ENCODE peak calls at places on chromosomes 11 and 22, in seven cellular contexts. One of them, this sample, is unnamed.

GRCh38 chr11:69551963-69552362 is 70.5 kb downstream of the LINC01488 start:
- DNase-seq in fibroblast of mammary gland: no peak
- DNase-seq in lung: no peak
- DNase-seq in WERI-Rb-1: no peak
- DNase-seq in AG04449: no peak
- DNase-seq in fibroblast of villous mesenchyme: no peak
- DNase-seq in adrenal gland: no peak
- DNase-seq in this sample: no peak

GRCh38 chr11:130203766-130204702 is 44.5 kb downstream of the ST14 start:
- DNase-seq in fibroblast of mammary gland: no peak
- DNase-seq in lung: no peak
- DNase-seq in WERI-Rb-1: no peak
- DNase-seq in AG04449: no peak
- DNase-seq in fibroblast of villous mesenchyme: no peak
- DNase-seq in adrenal gland: no peak
- DNase-seq in this sample: no peak

GRCh38 chr11:70807195-70807543 is 408.8 kb downstream of the CTTN start:
- DNase-seq in fibroblast of mammary gland: no peak
- DNase-seq in lung: no peak
- DNase-seq in WERI-Rb-1: no peak
- DNase-seq in AG04449: no peak
- DNase-seq in fibroblast of villous mesenchyme: no peak
- DNase-seq in adrenal gland: no peak
- DNase-seq in this sample: no peak

GRCh38 chr22:36291831-36292740 is 39.2 kb downstream of the APOL1 start:
- DNase-seq in fibroblast of mammary gland: no peak
- DNase-seq in lung: no peak
- DNase-seq in WERI-Rb-1: no peak
- DNase-seq in AG04449: no peak
- DNase-seq in fibroblast of villous mesenchyme: no peak
- DNase-seq in adrenal gland: no peak
- DNase-seq in this sample: no peak

GRCh38 chr11:125276635-125277008 is 112.1 kb downstream of the PKNOX2 start:
- DNase-seq in fibroblast of mammary gland: no peak
- DNase-seq in lung: no peak
- DNase-seq in WERI-Rb-1: no peak
- DNase-seq in AG04449: no peak
- DNase-seq in fibroblast of villous mesenchyme: no peak
- DNase-seq in adrenal gland: no peak
- DNase-seq in this sample: no peak

GRCh38 chr11:33552756-33553155 is 147.9 kb downstream of the C11orf91 start:
- DNase-seq in fibroblast of mammary gland: no peak
- DNase-seq in lung: no peak
- DNase-seq in WERI-Rb-1: no peak
- DNase-seq in AG04449: no peak
- DNase-seq in fibroblast of villous mesenchyme: no peak
- DNase-seq in adrenal gland: no peak
- DNase-seq in this sample: no peak

GRCh38 chr22:37753746-37754145 is 54.0 kb upstream of the GCAT start:
- DNase-seq in fibroblast of mammary gland: no peak
- DNase-seq in lung: no peak
- DNase-seq in WERI-Rb-1: no peak
- DNase-seq in AG04449: no peak
- DNase-seq in fibroblast of villous mesenchyme: no peak
- DNase-seq in adrenal gland: no peak
- DNase-seq in this sample: no peak

GRCh38 chr11:31657091-31657490 is 147.5 kb downstream of the ELP4 start:
- DNase-seq in fibroblast of mammary gland: no peak
- DNase-seq in lung: no peak
- DNase-seq in WERI-Rb-1: no peak
- DNase-seq in AG04449: no peak
- DNase-seq in fibroblast of villous mesenchyme: no peak
- DNase-seq in adrenal gland: no peak
- DNase-seq in this sample: no peak

GRCh38 chr11:73239111-73239521 is 21.0 kb downstream of the P2RY2 start:
- DNase-seq in fibroblast of mammary gland: no peak
- DNase-seq in lung: no peak
- DNase-seq in WERI-Rb-1: no peak
- DNase-seq in AG04449: no peak
- DNase-seq in fibroblast of villous mesenchyme: no peak
- DNase-seq in adrenal gland: no peak
- DNase-seq in this sample: no peak

GRCh38 chr22:41267958-41268357 is 18.0 kb downstream of the RANGAP1 start:
- DNase-seq in fibroblast of mammary gland: no peak
- DNase-seq in lung: no peak
- DNase-seq in WERI-Rb-1: no peak
- DNase-seq in AG04449: no peak
- DNase-seq in fibroblast of villous mesenchyme: no peak
- DNase-seq in adrenal gland: no peak
- DNase-seq in this sample: no peak

GRCh38 chr11:66639066-66639813 is 737 bp downstream of the RBM4 start:
- DNase-seq in fibroblast of mammary gland: peak; percentile 43
- DNase-seq in lung: no peak
- DNase-seq in WERI-Rb-1: no peak
- DNase-seq in AG04449: no peak
- DNase-seq in fibroblast of villous mesenchyme: peak; percentile 55
- DNase-seq in adrenal gland: peak; percentile 42
- DNase-seq in this sample: no peak

GRCh38 chr11:9231848-9232177 is 33.3 kb downstream of the DENND5A start:
- DNase-seq in fibroblast of mammary gland: peak; percentile 55
- DNase-seq in lung: no peak
- DNase-seq in WERI-Rb-1: no peak
- DNase-seq in AG04449: no peak
- DNase-seq in fibroblast of villous mesenchyme: peak; percentile 75
- DNase-seq in adrenal gland: peak; percentile 22
- DNase-seq in this sample: no peak

GRCh38 chr11:61846351-61846750 is 18.3 kb downstream of the FADS2 start:
- DNase-seq in fibroblast of mammary gland: no peak
- DNase-seq in lung: no peak
- DNase-seq in WERI-Rb-1: no peak
- DNase-seq in AG04449: no peak
- DNase-seq in fibroblast of villous mesenchyme: no peak
- DNase-seq in adrenal gland: no peak
- DNase-seq in this sample: no peak

GRCh38 chr22:23119492-23120414 is 22.0 kb downstream of the RSPH14 start:
- DNase-seq in fibroblast of mammary gland: no peak
- DNase-seq in lung: no peak
- DNase-seq in WERI-Rb-1: no peak
- DNase-seq in AG04449: no peak
- DNase-seq in fibroblast of villous mesenchyme: no peak
- DNase-seq in adrenal gland: no peak
- DNase-seq in this sample: no peak

GRCh38 chr22:37822079-37822833 is 926 bp upstream of the GALR3 start:
- DNase-seq in fibroblast of mammary gland: no peak
- DNase-seq in lung: no peak
- DNase-seq in WERI-Rb-1: no peak
- DNase-seq in AG04449: no peak
- DNase-seq in fibroblast of villous mesenchyme: no peak
- DNase-seq in adrenal gland: no peak
- DNase-seq in this sample: peak; percentile 5

GRCh38 chr11:101127699-101128570 is 1.7 kb downstream of the PGR start:
- DNase-seq in fibroblast of mammary gland: no peak
- DNase-seq in lung: peak; percentile 28
- DNase-seq in WERI-Rb-1: peak; percentile 23
- DNase-seq in AG04449: no peak
- DNase-seq in fibroblast of villous mesenchyme: peak; percentile 10
- DNase-seq in adrenal gland: peak; percentile 33
- DNase-seq in this sample: no peak

DNA sequence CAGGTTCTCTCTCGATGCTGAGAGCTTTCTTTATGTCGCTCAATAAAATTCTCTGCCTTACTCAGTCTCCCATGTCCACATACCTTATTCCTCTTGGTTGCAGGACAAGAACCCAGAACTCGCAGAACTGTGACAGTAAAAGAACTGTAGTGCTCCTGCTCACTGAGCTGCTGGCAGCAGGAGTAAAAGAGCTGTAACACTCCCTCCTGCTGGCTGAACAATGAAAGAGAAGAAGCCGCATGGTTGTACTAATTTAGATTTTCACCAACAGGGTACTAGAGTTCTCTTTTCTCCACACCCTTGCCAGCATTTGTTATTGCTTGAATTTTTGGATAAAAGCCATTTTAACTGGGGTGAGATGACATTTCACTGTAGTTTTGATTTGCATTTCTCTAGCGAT is 433.2 kb downstream of the GUCY1A2 start:
- DNase-seq in fibroblast of mammary gland: peak; percentile 59
- DNase-seq in lung: no peak
- DNase-seq in WERI-Rb-1: peak; percentile 34
- DNase-seq in AG04449: peak; percentile 1
- DNase-seq in fibroblast of villous mesenchyme: peak; percentile 59
- DNase-seq in adrenal gland: no peak
- DNase-seq in this sample: no peak
- TF ChIP-seq CTCF in fibroblast of mammary gland: peak; percentile 52
- TF ChIP-seq CTCF in lung: no peak
- TF ChIP-seq CTCF in WERI-Rb-1: peak; percentile 62
- TF ChIP-seq CTCF in AG04449: peak; percentile 40
- TF ChIP-seq CTCF in fibroblast of villous mesenchyme: peak; percentile 72
- TF ChIP-seq CTCF in adrenal gland: peak; percentile 28
- TF ChIP-seq CTCF in this sample: peak; percentile 38

DNA sequence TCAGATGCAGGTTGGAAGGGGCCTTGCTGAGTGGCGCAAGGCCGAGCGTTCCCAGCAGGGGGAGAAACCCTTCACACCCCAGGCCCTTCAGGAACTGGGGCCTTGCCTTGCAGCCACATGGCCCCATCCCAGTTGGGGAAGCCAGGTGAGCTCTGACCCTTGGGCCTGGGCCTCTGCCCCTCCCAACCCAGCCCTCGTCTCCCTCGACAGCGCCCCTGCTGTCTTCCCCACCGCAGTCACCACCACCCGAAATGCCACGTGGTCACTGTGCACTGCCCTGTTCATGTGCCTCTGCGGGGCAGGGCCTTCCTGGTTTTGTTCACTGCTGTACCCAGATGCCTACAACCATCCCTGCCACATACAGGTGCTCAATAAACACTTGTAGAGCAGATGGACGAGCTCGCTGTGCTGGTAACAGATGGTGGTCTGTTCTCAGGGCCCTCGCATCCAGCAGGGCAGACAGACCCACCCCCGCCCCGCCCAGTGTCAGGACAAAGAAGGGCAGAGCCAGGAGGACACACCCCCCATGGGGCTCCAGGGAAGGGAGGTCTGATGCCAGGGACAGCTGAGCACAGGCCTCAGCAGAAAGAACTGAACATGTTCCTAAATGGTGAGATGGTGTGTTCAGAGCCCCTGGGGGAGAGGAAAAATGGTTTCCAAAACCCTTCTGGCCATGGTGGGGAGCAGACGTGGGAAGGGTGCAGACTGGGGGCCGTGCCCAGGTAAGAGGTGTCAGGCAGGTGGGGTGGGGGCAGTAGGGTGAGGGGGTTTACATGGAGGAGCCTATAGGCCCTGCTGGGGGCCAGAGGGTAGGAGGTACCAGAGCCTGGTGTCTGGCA is 3.7 kb downstream of the POLR2L start:
- DNase-seq in fibroblast of mammary gland: no peak
- DNase-seq in lung: no peak
- DNase-seq in WERI-Rb-1: peak; percentile 88
- DNase-seq in AG04449: no peak
- DNase-seq in fibroblast of villous mesenchyme: no peak
- DNase-seq in adrenal gland: no peak
- DNase-seq in this sample: no peak
- TF ChIP-seq CTCF in fibroblast of mammary gland: peak; percentile 31
- TF ChIP-seq CTCF in lung: no peak
- TF ChIP-seq CTCF in WERI-Rb-1: peak; percentile 70
- TF ChIP-seq CTCF in AG04449: peak; percentile 42
- TF ChIP-seq CTCF in fibroblast of villous mesenchyme: peak; percentile 28
- TF ChIP-seq CTCF in adrenal gland: no peak
- TF ChIP-seq CTCF in this sample: peak; percentile 6

DNA sequence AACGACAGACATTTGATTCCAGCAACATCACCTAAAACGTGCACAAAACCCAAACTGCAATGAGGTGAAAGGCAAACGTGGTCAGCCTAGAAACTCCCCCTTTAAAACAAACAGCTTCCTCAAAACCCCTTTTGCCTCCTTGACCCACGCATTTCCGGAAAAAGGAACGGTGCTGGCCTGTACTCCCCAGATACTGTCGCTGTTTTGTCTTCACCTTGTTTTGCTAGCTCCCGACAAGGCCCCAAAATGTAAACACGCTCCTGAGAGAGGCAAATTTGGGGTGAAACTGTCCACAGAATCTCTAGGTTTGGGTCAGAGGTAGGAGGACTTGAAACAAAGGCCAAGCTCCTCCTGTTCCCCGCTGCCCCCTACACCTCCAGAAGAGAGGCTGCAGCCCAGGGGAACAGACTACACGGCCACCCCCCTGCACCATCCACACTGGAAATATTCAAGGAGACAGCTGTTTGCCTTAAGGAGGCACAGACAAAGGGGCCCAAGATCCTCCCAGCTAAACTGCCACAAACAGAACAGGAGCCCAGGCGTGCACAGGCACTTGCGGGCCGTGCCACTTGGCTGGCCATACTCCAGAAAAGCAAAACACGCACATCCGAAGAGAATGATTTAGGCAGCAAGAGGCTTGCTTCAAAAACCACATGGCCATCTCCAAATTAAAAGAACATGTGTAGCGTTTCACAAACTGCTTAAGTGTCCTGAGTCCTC is 160.6 kb upstream of the GRK3 start:
- DNase-seq in fibroblast of mammary gland: peak; percentile 77
- DNase-seq in lung: no peak
- DNase-seq in WERI-Rb-1: peak; percentile 70
- DNase-seq in AG04449: no peak
- DNase-seq in fibroblast of villous mesenchyme: peak; percentile 80
- DNase-seq in adrenal gland: peak; percentile 33
- DNase-seq in this sample: no peak
- TF ChIP-seq CTCF in fibroblast of mammary gland: no peak
- TF ChIP-seq CTCF in lung: no peak
- TF ChIP-seq CTCF in WERI-Rb-1: peak; percentile 50
- TF ChIP-seq CTCF in AG04449: no peak
- TF ChIP-seq CTCF in fibroblast of villous mesenchyme: peak; percentile 20
- TF ChIP-seq CTCF in adrenal gland: no peak
- TF ChIP-seq CTCF in this sample: no peak

GRCh38 chr11:18140145-18140544 is 7.8 kb downstream of the MRGPRX3 start:
- DNase-seq in fibroblast of mammary gland: no peak
- DNase-seq in lung: no peak
- DNase-seq in WERI-Rb-1: no peak
- DNase-seq in AG04449: no peak
- DNase-seq in fibroblast of villous mesenchyme: no peak
- DNase-seq in adrenal gland: no peak
- DNase-seq in this sample: no peak

GRCh38 chr11:18144243-18144642 is 11.9 kb downstream of the MRGPRX3 start:
- DNase-seq in fibroblast of mammary gland: peak; percentile 24
- DNase-seq in lung: no peak
- DNase-seq in WERI-Rb-1: no peak
- DNase-seq in AG04449: no peak
- DNase-seq in fibroblast of villous mesenchyme: no peak
- DNase-seq in adrenal gland: no peak
- DNase-seq in this sample: no peak

GRCh38 chr11:18145837-18146236 is 13.5 kb downstream of the MRGPRX3 start:
- DNase-seq in fibroblast of mammary gland: no peak
- DNase-seq in lung: no peak
- DNase-seq in WERI-Rb-1: no peak
- DNase-seq in AG04449: no peak
- DNase-seq in fibroblast of villous mesenchyme: no peak
- DNase-seq in adrenal gland: no peak
- DNase-seq in this sample: no peak

DNA sequence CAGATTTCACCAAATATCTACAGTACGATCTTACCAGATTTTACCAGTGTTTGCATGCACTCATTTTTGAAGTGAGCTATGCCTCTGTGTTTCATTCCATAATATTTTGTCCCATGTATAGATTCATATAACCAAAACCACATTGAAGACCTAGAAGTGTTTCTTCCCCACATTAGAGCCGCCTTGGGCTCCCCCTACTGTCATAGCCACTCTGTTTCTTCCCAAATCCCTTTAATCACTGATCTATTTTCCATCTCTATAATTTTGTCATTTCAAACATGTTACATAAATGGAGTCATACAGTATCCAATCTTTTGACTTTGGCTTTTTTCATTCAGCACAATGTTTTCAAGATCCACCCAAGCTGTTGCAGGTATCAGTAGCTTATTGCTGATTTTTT is 12.7 kb downstream of the MRGPRX3 start:
- DNase-seq in fibroblast of mammary gland: peak; percentile 5
- DNase-seq in lung: no peak
- DNase-seq in WERI-Rb-1: no peak
- DNase-seq in AG04449: no peak
- DNase-seq in fibroblast of villous mesenchyme: peak; percentile 1
- DNase-seq in adrenal gland: no peak
- DNase-seq in this sample: no peak
- TF ChIP-seq CTCF in fibroblast of mammary gland: peak; percentile 36
- TF ChIP-seq CTCF in lung: no peak
- TF ChIP-seq CTCF in WERI-Rb-1: no peak
- TF ChIP-seq CTCF in AG04449: no peak
- TF ChIP-seq CTCF in fibroblast of villous mesenchyme: peak; percentile 32
- TF ChIP-seq CTCF in adrenal gland: no peak
- TF ChIP-seq CTCF in this sample: peak; percentile 54

This sample was measured in D721Med.